ENCODE peak calls at places on chromosome 6, in six cellular contexts. G is psoas muscle; D is IMR-90; N is CD8-positive, alpha-beta memory T cell; C is hepatocyte; A is CD4-positive, CD25-positive, alpha-beta regulatory T cell. S is an unnamed sample. For H3K9me3 and H3K4me1, the result is how much of the 10 kb centered on the place peaks cover.

GRCh38 chr6:53481328-53481727 is 63.6 kb downstream of the GCLC start:
- DNase-seq in G (no peak), D (no peak), N (no peak), C (no peak), A (peak), S (no peak)

GRCh38 chr6:134217110-134217509 is 100.8 kb downstream of the SGK1 start:
- DNase-seq in G (no peak), D (peak), N (no peak), C (no peak), A (no peak), S (no peak)

GRCh38 chr6:16922282-16922681 is 161.0 kb upstream of the ATXN1 start:
- DNase-seq in G (no peak), D (no peak), N (no peak), C (no peak), A (no peak), S (no peak)

GRCh38 chr6:11618533-11618932 is 81.0 kb downstream of the TMEM170B start:
- DNase-seq in G (no peak), D (peak), N (no peak), C (no peak), A (peak), S (no peak)

GRCh38 chr6:80520195-80520594 is 413.7 kb downstream of the BCKDHB start:
- DNase-seq in G (no peak), D (peak), N (no peak), C (no peak), A (no peak), S (no peak)

GRCh38 chr6:142861711-142862110 is 83.3 kb downstream of the HIVEP2 start:
- DNase-seq in G (no peak), D (no peak), N (no peak), C (no peak), A (no peak), S (no peak)

GRCh38 chr6:22647671-22648070 is 78.3 kb downstream of the HDGFL1 start:
- DNase-seq in G (no peak), D (no peak), N (no peak), C (no peak), A (no peak), S (no peak)

GRCh38 chr6:66421570-66421969 is 714.5 kb upstream of the EYS start:
- DNase-seq in G (no peak), D (no peak), N (no peak), C (peak), A (no peak), S (no peak)

GRCh38 chr6:49423817-49424216 is 39.2 kb downstream of the MMUT start:
- DNase-seq in G (no peak), D (no peak), N (no peak), C (peak), A (no peak), S (no peak)

GRCh38 chr6:132798820-132799538 is 542 bp upstream of the SLC18B1 start:
- DNase-seq in G (peak), D (peak), N (peak), C (peak), A (peak), S (peak)

GRCh38 chr6:137700751-137701477 is 166.1 kb upstream of the TNFAIP3 start:
- DNase-seq in G (no peak), D (no peak), N (no peak), C (no peak), A (no peak), S (no peak)

GRCh38 chr6:17984822-17985660 is 2.4 kb downstream of the KIF13A start:
- DNase-seq in G (no peak), D (peak), N (no peak), C (no peak), A (no peak), S (no peak)

GRCh38 chr6:43972915-43973304 is 154.3 kb downstream of the MRPL14 start:
- DNase-seq in G (peak), D (peak), N (no peak), C (peak), A (no peak), S (no peak)

GRCh38 chr6:6875818-6876470 is 231.8 kb upstream of the RREB1 start:
- DNase-seq in G (no peak), D (peak), N (no peak), C (peak), A (no peak), S (no peak)

GRCh38 chr6:133895573-133896343 is 6.8 kb downstream of the TCF21 start:
- DNase-seq in G (peak), D (no peak), N (no peak), C (peak), A (no peak), S (no peak)

GRCh38 chr6:80094017-80094416 is 12.5 kb upstream of the BCKDHB start:
- DNase-seq in G (no peak), D (peak), N (no peak), C (peak), A (peak), S (no peak)

GRCh38 chr6:122042851-122043250 is 356.6 kb upstream of the HSF2 start:
- DNase-seq in G (no peak), D (peak), N (no peak), C (peak), A (no peak), S (no peak)

GRCh38 chr6:89597988-89598387 is 40.6 kb downstream of the LYRM2 start:
- DNase-seq in G (no peak), D (no peak), N (no peak), C (peak), A (peak), S (no peak)

GRCh38 chr6:3202999-3203696 is 24.3 kb downstream of the TUBB2B start:
- DNase-seq in G (no peak), D (peak), N (no peak), C (no peak), A (no peak), S (no peak)

GRCh38 chr6:157240059-157240959 is 83.0 kb downstream of the TMEM242 start:
- DNase-seq in G (peak), D (peak), N (no peak), C (peak), A (peak), S (no peak)

GRCh38 chr6:131177996-131178395 is 42.7 kb downstream of the AKAP7 start:
- DNase-seq in G (no peak), D (no peak), N (no peak), C (no peak), A (no peak), S (no peak)

GRCh38 chr6:107033136-107033535 is 5.1 kb downstream of the MTRES1 start:
- DNase-seq in G (no peak), D (peak), N (no peak), C (no peak), A (no peak), S (no peak)

GRCh38 chr6:12010635-12011275 is 1.4 kb upstream of the HIVEP1 start:
- DNase-seq in G (peak), D (no peak), N (no peak), C (peak), A (no peak), S (no peak)

GRCh38 chr6:159999240-159999671 is 30.4 kb downstream of the IGF2R start:
- DNase-seq in G (no peak), D (no peak), N (no peak), C (no peak), A (no peak), S (no peak)

GRCh38 chr6:77457720-77458349 is 5.5 kb downstream of the HTR1B start:
- DNase-seq in G (peak), D (peak), N (no peak), C (peak), A (peak), S (no peak)

GRCh38 chr6:32113386-32114352 is 4.5 kb upstream of the TNXB start:
- DNase-seq in G (peak), D (peak), N (no peak), C (peak), A (no peak), S (no peak)
- H3K9me3 ChIP-seq in G (under half), D (under half), N (under half), C (under half), A (under half), S (under half)

DNA sequence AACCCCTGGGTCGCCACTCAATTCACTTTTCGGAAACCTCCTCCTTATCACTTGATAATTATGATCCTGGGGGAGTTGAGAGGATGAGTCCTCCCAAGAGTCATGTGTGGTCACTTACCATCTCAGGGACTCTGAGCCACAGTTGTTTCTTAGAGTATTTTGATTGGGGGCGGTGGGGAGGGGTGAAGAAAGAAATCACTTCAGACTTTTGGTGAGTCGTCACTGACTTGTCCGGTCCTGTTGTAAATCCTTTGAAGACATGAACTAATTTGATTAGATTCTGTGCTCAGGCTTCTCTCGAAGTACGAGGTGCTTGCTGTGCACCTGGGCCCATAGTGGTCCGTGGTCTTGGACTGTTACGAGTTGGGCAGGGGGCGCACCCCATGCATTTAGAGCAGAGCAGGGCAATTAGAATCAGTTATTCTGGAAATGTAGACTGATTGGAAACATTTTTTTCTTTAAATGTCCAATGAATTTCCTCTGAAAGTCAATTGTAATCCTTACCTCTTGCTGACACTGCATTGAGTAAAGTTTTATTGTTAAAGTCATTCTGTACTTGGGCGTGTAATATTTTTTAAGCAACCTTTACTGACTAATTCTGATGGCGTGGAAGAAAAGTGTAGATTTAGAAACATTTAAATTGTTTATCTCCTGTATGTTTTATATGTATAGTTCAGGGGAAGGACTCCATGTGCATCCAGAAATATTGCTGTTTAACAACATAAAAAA is 173.4 kb downstream of the SLC16A10 start:
- DNase-seq in G (no peak), D (peak), N (peak), C (no peak), A (no peak), S (no peak)
- H3K4me3 ChIP-seq in G (peak), D (peak), N (peak), C (no peak), A (peak), S (no peak)

DNA sequence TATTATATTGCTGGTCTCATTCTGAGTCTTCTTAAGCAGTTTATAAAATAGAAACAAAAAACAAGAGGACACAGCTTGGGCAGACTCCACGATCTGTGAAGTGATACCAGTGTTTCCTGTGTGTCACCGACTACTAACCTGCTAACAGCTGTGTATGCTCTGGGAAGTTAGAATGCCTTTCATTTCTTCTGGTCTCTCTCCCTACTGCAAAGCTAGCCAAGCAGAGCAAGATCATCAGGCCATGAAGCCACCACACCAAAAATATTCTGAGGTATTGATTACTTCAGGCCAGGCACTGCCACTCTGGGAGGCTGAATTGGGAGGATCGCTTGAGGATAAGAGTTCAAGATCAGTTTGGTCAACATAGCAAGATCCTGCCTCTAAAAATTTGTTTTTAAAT is 46.9 kb upstream of the SMIM29 start:
- DNase-seq in G (no peak), D (peak), N (no peak), C (no peak), A (peak), S (no peak)
- H3K4me1 ChIP-seq in G (half or more), D (under half), N (under half), C (under half), A (under half), S (under half)

DNA sequence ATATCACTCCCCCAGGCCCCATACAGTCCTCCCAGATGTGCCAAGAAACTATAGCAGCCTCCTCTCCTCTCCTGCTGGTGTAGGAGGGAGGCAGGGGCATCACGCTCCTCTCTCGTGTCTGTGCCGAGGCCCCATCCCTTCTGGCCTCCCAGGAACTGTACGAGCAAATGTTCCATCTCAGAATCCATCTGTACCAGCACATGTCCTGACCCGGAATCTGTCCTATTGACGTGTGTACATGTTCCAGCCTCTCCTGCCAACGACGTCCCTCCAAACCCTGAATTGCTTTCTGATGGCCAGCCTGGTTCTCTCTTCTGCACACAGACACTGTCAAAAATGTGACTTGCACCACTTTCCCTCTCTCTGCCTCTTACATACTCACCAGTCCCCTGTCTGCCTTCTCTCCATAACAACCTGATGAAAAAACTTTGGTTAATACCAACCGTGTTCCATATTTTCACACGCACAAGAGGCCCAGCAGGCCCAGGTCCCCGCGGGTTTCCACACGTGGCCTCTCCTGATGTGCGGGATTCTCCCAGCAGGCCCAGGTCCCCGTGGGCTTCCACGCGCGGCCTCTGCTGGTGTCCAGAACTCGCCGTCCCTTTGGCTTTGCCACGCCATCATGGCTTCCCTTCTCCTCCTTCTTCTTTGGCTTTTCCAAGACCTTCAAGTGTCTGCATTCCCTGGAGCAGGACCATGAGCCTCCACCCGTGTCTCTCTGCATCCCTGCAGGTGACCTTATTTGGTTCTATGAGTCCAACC is 125.2 kb upstream of the THBS2 start:
- DNase-seq in G (no peak), D (no peak), N (no peak), C (no peak), A (no peak), S (no peak)
- H3K9me3 ChIP-seq in G (under half), D (under half), N (under half), C (under half), A (under half), S (under half)

DNA sequence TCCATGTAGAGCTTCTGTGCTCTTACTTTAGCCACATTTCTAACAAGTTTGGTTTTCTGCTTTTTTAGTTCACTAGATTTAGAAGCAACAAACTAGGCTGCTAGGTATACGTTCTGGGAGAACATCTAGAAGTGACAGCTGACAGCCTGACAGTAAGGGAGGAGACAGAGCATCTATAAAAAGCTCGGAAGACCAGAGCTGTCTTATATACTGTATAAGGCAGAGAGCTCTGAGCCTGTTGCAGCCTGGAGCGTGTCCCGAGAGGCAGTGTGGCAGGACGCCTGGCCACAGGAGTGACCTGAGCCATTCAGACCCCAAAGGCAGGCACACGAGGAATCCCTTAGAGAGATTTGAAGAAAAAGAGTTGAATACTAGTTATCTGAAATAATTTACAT is 24.6 kb downstream of the PPP1R14C start:
- DNase-seq in G (no peak), D (no peak), N (no peak), C (no peak), A (no peak), S (no peak)
- H3K4me3 ChIP-seq in G (no peak), D (no peak), N (no peak), C (no peak), A (no peak), S (no peak)

DNA sequence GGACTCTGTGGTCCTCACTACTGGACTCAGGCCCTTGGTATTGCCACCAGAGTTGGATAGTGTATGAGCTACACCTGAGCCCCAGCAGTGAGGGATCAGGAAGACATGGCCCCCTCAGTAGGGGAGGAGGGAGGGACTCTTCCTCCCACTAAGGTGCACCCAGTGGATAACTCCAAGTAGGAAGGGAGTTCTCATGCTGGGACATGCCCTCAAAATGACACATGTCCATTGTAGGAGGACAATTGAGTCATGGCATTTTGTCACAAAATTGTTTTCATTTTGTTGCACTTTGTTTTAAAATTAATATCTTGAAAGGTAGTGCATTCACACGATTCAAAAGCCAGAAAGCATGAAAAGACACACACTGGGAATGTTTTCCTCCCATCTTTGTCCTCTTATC is 127.2 kb downstream of the FOXO3 start:
- DNase-seq in G (no peak), D (no peak), N (no peak), C (no peak), A (no peak), S (no peak)
- H3K4me1 ChIP-seq in G (half or more), D (under half), N (under half), C (under half), A (under half), S (under half)

GRCh38 chr6:111721677-111722219 is 116.1 kb upstream of the TRAF3IP2 start:
- DNase-seq in G (no peak), D (peak), N (no peak), C (peak), A (peak), S (peak)

GRCh38 chr6:111722220-111722731 is 116.6 kb upstream of the TRAF3IP2 start:
- DNase-seq in G (no peak), D (peak), N (no peak), C (no peak), A (no peak), S (no peak)

GRCh38 chr6:111723412-111723970 is 117.8 kb upstream of the TRAF3IP2 start:
- DNase-seq in G (no peak), D (no peak), N (no peak), C (no peak), A (no peak), S (no peak)

GRCh38 chr6:111718990-111719389 is 113.3 kb upstream of the TRAF3IP2 start:
- DNase-seq in G (no peak), D (peak), N (no peak), C (no peak), A (no peak), S (no peak)

GRCh38 chr6:111720931-111721496 is 115.3 kb upstream of the TRAF3IP2 start:
- DNase-seq in G (no peak), D (no peak), N (no peak), C (no peak), A (no peak), S (no peak)
- H3K9me3 ChIP-seq in G (under half), D (under half), N (under half), C (under half), A (under half), S (under half)

GRCh38 chr6:109453156-109453555 is 2.4 kb downstream of the MICAL1 start:
- DNase-seq in G (no peak), D (no peak), N (no peak), C (no peak), A (no peak), S (no peak)

GRCh38 chr6:109452181-109452580 is 3.4 kb downstream of the MICAL1 start:
- DNase-seq in G (no peak), D (no peak), N (no peak), C (no peak), A (no peak), S (no peak)

GRCh38 chr6:109454483-109455160 is 950 bp downstream of the MICAL1 start:
- DNase-seq in G (no peak), D (peak), N (peak), C (peak), A (peak), S (peak)

GRCh38 chr6:109455161-109455501 is 441 bp downstream of the MICAL1 start:
- DNase-seq in G (no peak), D (no peak), N (no peak), C (peak), A (peak), S (no peak)

DNA sequence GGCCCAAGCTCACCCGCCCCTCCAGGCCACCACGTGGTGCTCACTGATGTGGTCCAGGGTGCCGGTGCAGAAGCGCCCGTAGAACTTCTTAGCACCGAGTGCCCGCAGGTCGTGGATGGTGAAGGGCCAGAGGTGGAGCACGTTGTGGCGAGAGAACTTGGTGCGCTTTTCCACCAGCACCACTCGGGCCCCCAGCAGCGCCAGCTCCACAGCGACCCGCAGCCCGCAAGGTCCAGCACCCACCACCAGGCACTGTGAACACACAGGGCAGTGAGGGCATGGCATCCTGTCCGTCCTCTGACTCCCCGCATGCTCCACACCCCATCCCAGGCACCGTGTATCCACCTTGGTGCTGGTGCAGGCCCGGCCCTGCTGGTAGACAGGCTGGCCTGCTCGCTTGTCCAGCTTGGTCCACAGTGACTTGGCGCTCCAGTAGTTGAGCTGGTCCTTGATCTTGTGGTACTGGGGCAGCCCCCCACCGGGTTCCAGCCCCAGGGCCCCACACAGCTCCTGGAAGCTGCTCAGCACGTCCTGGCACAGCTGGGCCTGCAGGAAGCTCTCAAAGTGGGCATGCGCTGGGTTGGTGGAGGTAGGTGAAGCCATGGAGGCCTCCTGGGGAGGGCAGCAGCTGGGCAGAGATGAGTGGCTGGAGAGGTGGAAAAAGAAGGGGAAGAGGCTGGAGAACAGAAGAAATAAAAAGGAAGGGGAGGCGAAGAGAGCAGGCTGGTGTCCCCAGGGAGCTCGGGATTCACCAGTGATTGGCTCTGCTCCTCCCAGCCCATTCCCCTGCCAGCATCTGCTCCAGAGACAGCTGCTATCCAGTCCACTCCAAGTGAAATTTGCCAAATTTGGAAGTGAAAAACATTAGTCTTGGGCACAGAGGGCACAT is 1.7 kb downstream of the MICAL1 start:
- DNase-seq in G (peak), D (no peak), N (no peak), C (no peak), A (no peak), S (no peak)
- H3K4me3 ChIP-seq in G (peak), D (peak), N (peak), C (no peak), A (peak), S (peak)